ENCODE peak calls at places on chromosomes 1 and 21, in six cellular contexts. O, R, N, P, L and W are unnamed samples.

GRCh38 chr1:28070725-28071593 is 17.5 kb downstream of the EYA3 start:
- DNase-seq in R (no peak), O (no peak), P (no peak), L (no peak), N (no peak), W (no peak)

GRCh38 chr1:151939141-151939540 is 29.8 kb upstream of the THEM4 start:
- DNase-seq in L (no peak), O (no peak), R (no peak), N (no peak), P (no peak), W (no peak)

GRCh38 chr1:175434268-175434860 is 241.8 kb upstream of the KIAA0040 start:
- DNase-seq in P (no peak), R (peak), O (no peak), L (no peak), N (no peak), W (peak)

GRCh38 chr1:96845464-96845863 is 123.9 kb downstream of the PTBP2 start:
- DNase-seq in L (no peak), N (peak), P (peak), O (peak), R (peak), W (peak)

GRCh38 chr1:232952514-232953175 is 2.2 kb downstream of the NTPCR start:
- DNase-seq in P (peak), L (peak), N (no peak), R (peak), O (peak), W (peak)

GRCh38 chr1:27637052-27637451 is 2.1 kb upstream of the FGR start:
- DNase-seq in O (no peak), R (no peak), P (no peak), L (no peak), N (no peak), W (no peak)

GRCh38 chr21:40871099-40871498 is 24.1 kb upstream of the DSCAM start:
- DNase-seq in L (no peak), O (no peak), N (no peak), P (no peak), R (no peak), W (no peak)

GRCh38 chr1:58933599-58933926 is 149.7 kb upstream of the JUN start:
- DNase-seq in O (no peak), L (no peak), N (no peak), P (peak), R (no peak), W (no peak)

GRCh38 chr1:14924012-14924452 is 229.5 kb upstream of the TMEM51 start:
- DNase-seq in N (peak), R (peak), O (peak), P (no peak), L (peak), W (peak)